ENCODE peak calls at places on chromosomes 12 and 14, in five cellular contexts. One of them, this sample, is unnamed. For H3K9me3, the result is how much of the 10 kb centered on the place peaks cover.

GRCh38 chr12:38324896-38325295 is 8.3 kb downstream of the ALG10B start:
- DNase-seq in ovary: no peak
- DNase-seq in prostate gland: no peak
- DNase-seq in IMR-90: no peak
- DNase-seq in adipocyte: no peak
- DNase-seq in this sample: no peak

GRCh38 chr12:93146278-93146939 is 217.3 kb upstream of the EEA1 start:
- DNase-seq in adipocyte: no peak
- DNase-seq in prostate gland: no peak
- DNase-seq in ovary: no peak
- DNase-seq in IMR-90: peak
- DNase-seq in this sample: peak

GRCh38 chr12:1907652-1908611 is 10.5 kb downstream of the CACNA2D4 start:
- DNase-seq in IMR-90: no peak
- DNase-seq in prostate gland: no peak
- DNase-seq in adipocyte: no peak
- DNase-seq in ovary: no peak
- DNase-seq in this sample: peak

GRCh38 chr12:69423037-69423905 is 46.9 kb upstream of the FRS2 start:
- DNase-seq in IMR-90: peak
- DNase-seq in adipocyte: no peak
- DNase-seq in ovary: no peak
- DNase-seq in prostate gland: no peak
- DNase-seq in this sample: no peak

GRCh38 chr12:101927999-101928398 is 50.6 kb downstream of the DRAM1 start:
- DNase-seq in prostate gland: no peak
- DNase-seq in adipocyte: no peak
- DNase-seq in IMR-90: no peak
- DNase-seq in ovary: no peak
- DNase-seq in this sample: no peak

GRCh38 chr14:67207810-67208209 is 18.6 kb downstream of the GARIN2 start:
- DNase-seq in adipocyte: no peak
- DNase-seq in ovary: no peak
- DNase-seq in prostate gland: no peak
- DNase-seq in IMR-90: no peak
- DNase-seq in this sample: no peak

GRCh38 chr12:5907812-5908211 is 37.2 kb downstream of the ANO2 start:
- DNase-seq in ovary: no peak
- DNase-seq in adipocyte: no peak
- DNase-seq in prostate gland: no peak
- DNase-seq in IMR-90: no peak
- DNase-seq in this sample: no peak

GRCh38 chr12:118608770-118609344 is 232.5 kb downstream of the SUDS3 start:
- DNase-seq in IMR-90: no peak
- DNase-seq in prostate gland: no peak
- DNase-seq in adipocyte: no peak
- DNase-seq in ovary: no peak
- DNase-seq in this sample: no peak

GRCh38 chr14:103198429-103199140 is 75.3 kb downstream of the TNFAIP2 start:
- DNase-seq in IMR-90: peak
- DNase-seq in prostate gland: no peak
- DNase-seq in adipocyte: peak
- DNase-seq in ovary: no peak
- DNase-seq in this sample: no peak

GRCh38 chr14:105203057-105203494 is 22.0 kb upstream of the NUDT14 start:
- DNase-seq in ovary: peak
- DNase-seq in IMR-90: peak
- DNase-seq in prostate gland: peak
- DNase-seq in adipocyte: peak
- DNase-seq in this sample: peak

GRCh38 chr14:65560340-65561027 is 148.0 kb downstream of the FUT8 start:
- DNase-seq in ovary: no peak
- DNase-seq in prostate gland: no peak
- DNase-seq in IMR-90: peak
- DNase-seq in adipocyte: no peak
- DNase-seq in this sample: no peak

GRCh38 chr14:104544362-104544761 is 35.2 kb upstream of the C14orf180 start:
- DNase-seq in adipocyte: no peak
- DNase-seq in prostate gland: no peak
- DNase-seq in ovary: no peak
- DNase-seq in IMR-90: no peak
- DNase-seq in this sample: no peak

GRCh38 chr12:47744005-47744651 is 14.6 kb downstream of the RAPGEF3 start:
- DNase-seq in adipocyte: no peak
- DNase-seq in IMR-90: no peak
- DNase-seq in ovary: no peak
- DNase-seq in prostate gland: peak
- DNase-seq in this sample: no peak

GRCh38 chr12:45613306-45613705 is 116.2 kb upstream of the ARID2 start:
- DNase-seq in adipocyte: peak
- DNase-seq in prostate gland: no peak
- DNase-seq in ovary: no peak
- DNase-seq in IMR-90: peak
- DNase-seq in this sample: no peak

GRCh38 chr12:89873745-89874144 is 165.1 kb upstream of the ATP2B1 start:
- DNase-seq in prostate gland: no peak
- DNase-seq in IMR-90: peak
- DNase-seq in adipocyte: no peak
- DNase-seq in ovary: no peak
- DNase-seq in this sample: no peak

GRCh38 chr14:56333361-56334279 is 215.4 kb downstream of the PELI2 start:
- DNase-seq in ovary: no peak
- DNase-seq in adipocyte: peak
- DNase-seq in IMR-90: peak
- DNase-seq in prostate gland: no peak
- DNase-seq in this sample: peak

GRCh38 chr14:29140059-29140458 is 373.5 kb downstream of the FOXG1 start:
- DNase-seq in prostate gland: no peak
- DNase-seq in ovary: no peak
- DNase-seq in IMR-90: no peak
- DNase-seq in adipocyte: no peak
- DNase-seq in this sample: no peak
- H3K9me3 ChIP-seq in prostate gland: under half
- H3K9me3 ChIP-seq in ovary: under half
- H3K9me3 ChIP-seq in IMR-90: under half
- H3K9me3 ChIP-seq in adipocyte: under half
- H3K9me3 ChIP-seq in this sample: under half

GRCh38 chr14:22428681-22429315 is 160.2 kb downstream of the DAD1 start:
- DNase-seq in adipocyte: no peak
- DNase-seq in prostate gland: no peak
- DNase-seq in IMR-90: peak
- DNase-seq in ovary: no peak
- DNase-seq in this sample: no peak

GRCh38 chr14:22429546-22429945 is 159.5 kb downstream of the DAD1 start:
- DNase-seq in adipocyte: no peak
- DNase-seq in IMR-90: no peak
- DNase-seq in prostate gland: no peak
- DNase-seq in ovary: no peak
- DNase-seq in this sample: no peak

GRCh38 chr14:22423958-22424357 is 165.1 kb downstream of the DAD1 start:
- DNase-seq in prostate gland: no peak
- DNase-seq in IMR-90: no peak
- DNase-seq in adipocyte: no peak
- DNase-seq in ovary: no peak
- DNase-seq in this sample: no peak

GRCh38 chr14:22426711-22427110 is 162.3 kb downstream of the DAD1 start:
- DNase-seq in ovary: no peak
- DNase-seq in adipocyte: no peak
- DNase-seq in IMR-90: no peak
- DNase-seq in prostate gland: no peak
- DNase-seq in this sample: no peak

GRCh38 chr14:22427771-22428228 is 161.2 kb downstream of the DAD1 start:
- DNase-seq in IMR-90: peak
- DNase-seq in ovary: no peak
- DNase-seq in adipocyte: peak
- DNase-seq in prostate gland: peak
- DNase-seq in this sample: no peak
- H3K4me3 ChIP-seq in IMR-90: no peak
- H3K4me3 ChIP-seq in ovary: no peak
- H3K4me3 ChIP-seq in adipocyte: peak
- H3K4me3 ChIP-seq in prostate gland: no peak
- H3K4me3 ChIP-seq in this sample: no peak

DNA sequence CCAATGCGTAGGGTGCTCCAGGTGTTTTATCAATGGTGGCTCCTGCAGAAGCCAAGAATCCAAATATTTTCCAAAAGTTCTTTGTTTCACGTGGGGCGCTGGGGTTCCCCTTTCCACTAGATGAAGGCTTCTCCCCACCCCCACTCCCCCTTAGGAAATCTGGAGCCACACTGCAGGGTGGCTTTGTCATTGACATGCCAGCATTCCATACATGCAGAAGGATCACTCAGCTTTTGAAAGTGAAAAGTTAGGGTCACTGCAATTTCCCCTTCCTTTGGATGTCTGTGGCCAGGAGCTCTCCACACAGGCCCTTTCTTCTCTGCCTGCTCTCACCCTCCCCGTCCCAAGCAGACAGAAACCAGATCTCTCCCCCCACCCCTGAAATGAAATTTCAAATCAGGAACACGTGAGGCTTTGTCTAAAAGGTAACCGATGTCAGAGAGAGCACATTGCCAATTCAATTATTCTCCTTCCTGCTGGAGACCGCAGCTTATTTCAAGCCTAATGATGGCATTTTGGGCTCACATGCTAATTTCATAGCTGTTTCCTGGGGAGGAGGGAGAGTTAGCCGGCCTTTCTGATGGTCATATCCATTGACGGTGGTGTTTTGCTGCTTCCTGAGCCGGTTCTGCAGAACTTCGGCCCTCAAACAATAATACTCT is 153.9 kb upstream of the RFLNA start:
- DNase-seq in adipocyte: no peak
- DNase-seq in ovary: no peak
- DNase-seq in IMR-90: no peak
- DNase-seq in prostate gland: no peak
- DNase-seq in this sample: no peak
- H3K9me3 ChIP-seq in adipocyte: under half
- H3K9me3 ChIP-seq in ovary: under half
- H3K9me3 ChIP-seq in IMR-90: under half
- H3K9me3 ChIP-seq in prostate gland: under half
- H3K9me3 ChIP-seq in this sample: under half

GRCh38 chr14:61477845-61478438 is 156.6 kb downstream of the PRKCH start:
- DNase-seq in ovary: peak
- DNase-seq in adipocyte: peak
- DNase-seq in prostate gland: no peak
- DNase-seq in IMR-90: peak
- DNase-seq in this sample: no peak

GRCh38 chr14:61478971-61479473 is 157.6 kb downstream of the PRKCH start:
- DNase-seq in prostate gland: no peak
- DNase-seq in adipocyte: no peak
- DNase-seq in ovary: no peak
- DNase-seq in IMR-90: no peak
- DNase-seq in this sample: no peak

GRCh38 chr14:61480704-61481285 is 159.4 kb downstream of the PRKCH start:
- DNase-seq in adipocyte: no peak
- DNase-seq in prostate gland: no peak
- DNase-seq in IMR-90: no peak
- DNase-seq in ovary: no peak
- DNase-seq in this sample: no peak

GRCh38 chr14:61482348-61483206 is 161.2 kb downstream of the PRKCH start:
- DNase-seq in adipocyte: no peak
- DNase-seq in prostate gland: no peak
- DNase-seq in ovary: no peak
- DNase-seq in IMR-90: no peak
- DNase-seq in this sample: peak

GRCh38 chr14:61479746-61480502 is 158.5 kb downstream of the PRKCH start:
- DNase-seq in adipocyte: no peak
- DNase-seq in ovary: no peak
- DNase-seq in IMR-90: peak
- DNase-seq in prostate gland: no peak
- DNase-seq in this sample: no peak
- H3K4me3 ChIP-seq in adipocyte: no peak
- H3K4me3 ChIP-seq in ovary: no peak
- H3K4me3 ChIP-seq in IMR-90: no peak
- H3K4me3 ChIP-seq in prostate gland: no peak
- H3K4me3 ChIP-seq in this sample: no peak

GRCh38 chr14:99030436-99030835 is 241.6 kb downstream of the BCL11B start:
- DNase-seq in IMR-90: no peak
- DNase-seq in ovary: no peak
- DNase-seq in adipocyte: no peak
- DNase-seq in prostate gland: no peak
- DNase-seq in this sample: no peak
- H3K9me3 ChIP-seq in IMR-90: under half
- H3K9me3 ChIP-seq in ovary: under half
- H3K9me3 ChIP-seq in adipocyte: under half
- H3K9me3 ChIP-seq in prostate gland: under half
- H3K9me3 ChIP-seq in this sample: under half

GRCh38 chr14:27845241-27845850 is 921.2 kb upstream of the FOXG1 start:
- DNase-seq in prostate gland: no peak
- DNase-seq in ovary: no peak
- DNase-seq in IMR-90: no peak
- DNase-seq in adipocyte: no peak
- DNase-seq in this sample: no peak

DNA sequence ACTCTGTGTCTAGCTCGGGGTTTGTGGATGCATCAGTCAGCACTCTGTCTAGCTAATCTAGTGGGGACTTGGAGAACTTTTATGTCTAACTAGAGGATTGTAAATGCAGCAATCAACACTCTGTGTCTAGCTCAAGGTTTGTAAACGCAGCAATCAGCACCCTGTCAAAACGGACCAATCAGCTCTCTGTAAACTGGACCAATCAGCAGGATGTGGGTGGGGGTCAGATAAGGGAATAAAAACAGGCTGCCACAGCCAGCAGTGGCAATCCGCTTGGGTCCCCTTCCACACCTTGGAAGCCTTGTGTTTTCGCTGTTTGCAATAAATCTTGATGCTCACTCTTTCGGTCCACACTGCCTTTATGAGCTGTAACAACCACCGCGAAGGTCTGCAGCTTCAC is 920.7 kb upstream of the FOXG1 start:
- DNase-seq in prostate gland: no peak
- DNase-seq in ovary: no peak
- DNase-seq in IMR-90: no peak
- DNase-seq in adipocyte: no peak
- DNase-seq in this sample: no peak
- H3K4me3 ChIP-seq in prostate gland: no peak
- H3K4me3 ChIP-seq in ovary: no peak
- H3K4me3 ChIP-seq in IMR-90: no peak
- H3K4me3 ChIP-seq in adipocyte: no peak
- H3K4me3 ChIP-seq in this sample: no peak

This sample was measured in BE2C.